ENCODE peak calls at places on chromosomes 5 and 9, in eight cellular contexts. H, E, Z, L, Y, T, J and I are unnamed samples.

GRCh38 chr5:73986729-73987128 is 360.7 kb downstream of the ARHGEF28 start:
- DNase-seq in H (no peak), E (no peak), Z (no peak), L (no peak), Y (no peak), T (no peak), J (no peak), I (no peak)

GRCh38 chr5:37435261-37435660 is 56.1 kb downstream of the WDR70 start:
- DNase-seq in H (no peak), E (no peak), Z (no peak), L (peak; percentile 23), Y (peak; percentile 26), T (no peak), J (no peak), I (no peak)

GRCh38 chr5:134250949-134251348 is 25.1 kb upstream of the PPP2CA start:
- DNase-seq in H (no peak), E (no peak), Z (no peak), L (no peak), Y (no peak), T (no peak), J (no peak), I (no peak)

GRCh38 chr9:27165670-27166069 is 56.6 kb downstream of the TEK start:
- DNase-seq in H (no peak), E (no peak), Z (no peak), L (no peak), Y (no peak), T (no peak), J (no peak), I (no peak)

GRCh38 chr9:37624073-37624472 is 26.7 kb upstream of the FRMPD1 start:
- DNase-seq in H (no peak), E (no peak), Z (no peak), L (no peak), Y (no peak), T (no peak), J (no peak), I (no peak)

GRCh38 chr9:124774131-124774978 is 2.6 kb upstream of the OLFML2A start:
- DNase-seq in H (peak; percentile 72), E (peak; percentile 73), Z (peak; percentile 19), L (peak; percentile 65), Y (peak; percentile 84), T (peak; percentile 63), J (peak; percentile 96), I (peak; percentile 74)

GRCh38 chr9:130962418-130963316 is 23.6 kb upstream of the FIBCD1 start:
- DNase-seq in H (peak; percentile 82), E (peak; percentile 92), Z (no peak), L (peak; percentile 95), Y (peak; percentile 95), T (no peak), J (no peak), I (no peak)

GRCh38 chr9:77488439-77489126 is 159.5 kb downstream of the GNA14 start:
- DNase-seq in H (no peak), E (no peak), Z (no peak), L (peak; percentile 37), Y (peak; percentile 66), T (no peak), J (peak; percentile 35), I (no peak)

GRCh38 chr9:7056237-7056636 is 298.5 kb downstream of the KDM4C start:
- DNase-seq in H (no peak), E (no peak), Z (no peak), L (no peak), Y (no peak), T (no peak), J (no peak), I (no peak)

GRCh38 chr5:176181271-176181855 is 56.9 kb upstream of the SIMC1 start:
- DNase-seq in H (peak; percentile 87), E (no peak), Z (no peak), L (no peak), Y (no peak), T (no peak), J (no peak), I (no peak)

GRCh38 chr9:7086389-7086788 is 328.6 kb downstream of the KDM4C start:
- DNase-seq in H (no peak), E (no peak), Z (no peak), L (no peak), Y (no peak), T (no peak), J (no peak), I (no peak)

GRCh38 chr5:79346420-79346824 is 110.5 kb downstream of the JMY start:
- DNase-seq in H (peak; percentile 31), E (peak; percentile 83), Z (no peak), L (peak; percentile 25), Y (peak; percentile 69), T (no peak), J (no peak), I (no peak)

GRCh38 chr9:129353697-129354336 is 175.8 kb upstream of the IER5L start:
- DNase-seq in H (no peak), E (no peak), Z (no peak), L (peak; percentile 54), Y (no peak), T (no peak), J (no peak), I (no peak)

GRCh38 chr5:154712518-154713437 is 42.4 kb upstream of the LARP1 start:
- DNase-seq in H (no peak), E (no peak), Z (no peak), L (peak; percentile 12), Y (peak; percentile 13), T (no peak), J (no peak), I (no peak)